ENCODE peak calls at places on chromosome 14, in ten cellular contexts. I is mucosa of gallbladder; U is activated T-helper 1 cell treated with Interleukin-2 at 50 U/mL for 16 hours; Z is HFF-Myc; R is Peyer's patch; D is EL; H is epithelial cell of prostate; N is activated T-cell treated with anti-CD3 and anti-CD28 coated beads, Interleukin-2, amount 50 U/mL, for 72 hours; V is stromal cell of bone marrow; Y is RCC 7860. E is an unnamed sample.

GRCh38 chr14:50615566-50615965 is 52.5 kb downstream of the SAV1 start:
- DNase-seq in Z (no peak), N (no peak), R (no peak), H (no peak), I (no peak), V (no peak), Y (no peak), D (no peak), U (no peak), E (no peak)

GRCh38 chr14:26596722-26597030 is 1.2 kb downstream of the NOVA1 start:
- DNase-seq in I (no peak), R (no peak), V (no peak), Z (no peak), D (no peak), U (no peak), H (no peak), N (no peak), Y (no peak), E (no peak)

GRCh38 chr14:72060917-72061316 is 128.7 kb downstream of the RGS6 start:
- DNase-seq in U (no peak), V (no peak), I (no peak), D (no peak), N (no peak), H (no peak), Z (no peak), R (no peak), Y (no peak), E (no peak)

GRCh38 chr14:55589171-55589570 is 9.2 kb downstream of the KTN1 start:
- DNase-seq in Y (peak), I (no peak), H (no peak), R (no peak), N (no peak), Z (no peak), V (no peak), U (no peak), D (no peak), E (no peak)

GRCh38 chr14:84961637-84962036 is 568.3 kb upstream of the FLRT2 start:
- DNase-seq in D (no peak), Z (no peak), Y (no peak), U (no peak), R (no peak), I (no peak), N (no peak), V (no peak), H (no peak), E (no peak)

GRCh38 chr14:49768301-49769121 is 558 bp downstream of the KLHDC2 start:
- DNase-seq in R (peak), I (peak), U (peak), V (peak), Z (no peak), H (no peak), Y (peak), D (peak), N (peak), E (peak)

GRCh38 chr14:94640721-94641631 is 28.8 kb downstream of the SERPINA3 start:
- DNase-seq in U (no peak), R (no peak), I (no peak), N (no peak), Z (no peak), Y (no peak), D (peak), H (no peak), V (no peak), E (no peak)

GRCh38 chr14:67620217-67620789 is 583 bp downstream of the ARG2 start:
- DNase-seq in N (no peak), Z (no peak), D (peak), V (no peak), H (no peak), I (no peak), U (no peak), Y (no peak), R (peak), E (no peak)

GRCh38 chr14:39467889-39468524 is 35.8 kb upstream of the FBXO33 start:
- DNase-seq in U (no peak), Z (no peak), V (no peak), N (peak), H (no peak), I (no peak), D (peak), Y (no peak), R (no peak), E (no peak)

GRCh38 chr14:35406090-35406489 is 1.5 kb upstream of the NFKBIA start:
- DNase-seq in Y (no peak), I (no peak), Z (no peak), V (no peak), N (no peak), H (no peak), R (no peak), D (no peak), U (no peak), E (no peak)

GRCh38 chr14:102320033-102320660 is 601 bp downstream of the ZNF839 start:
- DNase-seq in D (peak), Y (peak), Z (no peak), H (no peak), R (peak), U (peak), I (peak), V (no peak), N (peak), E (peak)

GRCh38 chr14:101473795-101474562 is 87.3 kb upstream of the DIO3 start:
- DNase-seq in I (no peak), U (no peak), Z (no peak), H (no peak), R (peak), D (no peak), Y (no peak), V (no peak), N (no peak), E (no peak)

GRCh38 chr14:55361190-55361589 is 50.4 kb downstream of the ATG14 start:
- DNase-seq in D (no peak), R (no peak), V (no peak), N (no peak), H (no peak), U (no peak), Z (peak), Y (no peak), I (no peak), E (no peak)

GRCh38 chr14:77830692-77831091 is 30.8 kb downstream of the ADCK1 start:
- DNase-seq in V (no peak), I (no peak), R (no peak), D (no peak), Y (no peak), Z (no peak), N (no peak), U (no peak), H (peak), E (no peak)

GRCh38 chr14:73753043-73753886 is 39.1 kb upstream of the PNMA1 start:
- DNase-seq in Y (no peak), U (no peak), N (no peak), D (peak), Z (no peak), R (peak), V (no peak), H (no peak), I (peak), E (no peak)

GRCh38 chr14:23352506-23353432 is at the start of gene SLC22A17:
- DNase-seq in R (peak), V (peak), Z (no peak), D (peak), I (peak), H (peak), N (peak), U (peak), Y (no peak), E (peak)

GRCh38 chr14:31380106-31380505 is 40.2 kb downstream of the HEATR5A start:
- DNase-seq in U (no peak), V (no peak), R (no peak), I (no peak), Y (no peak), H (no peak), D (peak), Z (no peak), N (no peak), E (no peak)

GRCh38 chr14:44379292-44379977 is 127.6 kb downstream of the FSCB start:
- DNase-seq in N (no peak), V (no peak), R (no peak), Y (no peak), D (no peak), H (no peak), I (no peak), U (no peak), Z (no peak), E (no peak)

GRCh38 chr14:92549853-92550244 is 36.3 kb downstream of the RIN3 start:
- DNase-seq in V (peak), D (no peak), R (peak), Z (no peak), H (no peak), I (no peak), N (no peak), Y (no peak), U (no peak), E (no peak)

GRCh38 chr14:37587438-37587837 is 7.6 kb downstream of the FOXA1 start:
- DNase-seq in R (no peak), D (no peak), V (no peak), U (no peak), N (no peak), H (no peak), Y (no peak), I (no peak), Z (no peak), E (no peak)

GRCh38 chr14:101928415-101928841 is 35.9 kb upstream of the DYNC1H1 start:
- DNase-seq in R (no peak), N (no peak), V (no peak), D (no peak), Z (no peak), Y (no peak), H (no peak), I (no peak), U (no peak), E (no peak)

GRCh38 chr14:64337901-64338615 is 43.9 kb upstream of the ESR2 start:
- DNase-seq in V (peak), Z (peak), U (no peak), R (no peak), Y (peak), N (peak), I (peak), H (peak), D (peak), E (no peak)

GRCh38 chr14:76775159-76775694 is 14.0 kb downstream of the VASH1 start:
- DNase-seq in Z (no peak), D (no peak), Y (no peak), U (no peak), R (no peak), V (no peak), I (no peak), N (no peak), H (no peak), E (no peak)

GRCh38 chr14:68042591-68043210 is 223.1 kb downstream of the RAD51B start:
- DNase-seq in H (peak), U (no peak), R (no peak), I (no peak), V (no peak), D (peak), Z (no peak), Y (no peak), N (no peak), E (no peak)

GRCh38 chr14:21525571-21525970 is 575 bp downstream of the SALL2 start:
- DNase-seq in Z (no peak), D (peak), Y (no peak), V (no peak), H (no peak), N (no peak), R (no peak), U (no peak), I (no peak), E (no peak)

GRCh38 chr14:33699300-33699699 is 251.6 kb downstream of the EGLN3 start:
- DNase-seq in Z (no peak), U (no peak), N (no peak), D (no peak), I (no peak), H (no peak), Y (no peak), R (no peak), V (no peak), E (no peak)

GRCh38 chr14:104968153-104968527 is 10.0 kb downstream of the AHNAK2 start:
- DNase-seq in N (no peak), R (peak), H (no peak), Z (no peak), U (no peak), I (peak), D (peak), V (no peak), Y (no peak), E (no peak)

E was measured in activated naive CD4-positive, alpha-beta T cell treated with Interleukin-2 at 50 U/mL for 16 hours.